ENCODE peak calls at places on chromosome 1, in nine cellular contexts. A, H, N, O, X, L, Y, U and Z are unnamed samples.

GRCh38 chr1:47876587-47876963 is 120.6 kb downstream of the TRABD2B start:
- DNase-seq in A (no peak), H (no peak), N (peak; percentile 51), O (no peak), X (no peak), L (no peak), Y (no peak), U (no peak), Z (no peak)

GRCh38 chr1:69947837-69948236 is 257.5 kb downstream of the LRRC40 start:
- DNase-seq in A (no peak), H (no peak), N (no peak), O (peak; percentile 8), X (no peak), L (no peak), Y (no peak), U (no peak), Z (no peak)

GRCh38 chr1:24021403-24022266 is 41.5 kb upstream of the SRSF10 start:
- DNase-seq in A (no peak), H (no peak), N (no peak), O (no peak), X (peak; percentile 12), L (peak; percentile 32), Y (no peak), U (no peak), Z (no peak)

GRCh38 chr1:174659823-174660222 is 212.1 kb downstream of the GPR52 start:
- DNase-seq in A (no peak), H (no peak), N (no peak), O (peak; percentile 75), X (peak; percentile 33), L (peak; percentile 6), Y (peak; percentile 3), U (no peak), Z (no peak)

GRCh38 chr1:180527270-180527669 is 24.9 kb upstream of the ACBD6 start:
- DNase-seq in A (no peak), H (no peak), N (no peak), O (peak; percentile 20), X (peak; percentile 63), L (no peak), Y (no peak), U (no peak), Z (no peak)

GRCh38 chr1:205321109-205321958 is at the start of gene NUAK2:
- DNase-seq in A (peak; percentile 78), H (peak; percentile 93), N (peak; percentile 86), O (peak; percentile 92), X (peak; percentile 91), L (peak; percentile 86), Y (peak; percentile 71), U (peak; percentile 98), Z (peak; percentile 82)

GRCh38 chr1:111030590-111030989 is 66.9 kb upstream of the LRIF1 start:
- DNase-seq in A (peak; percentile 33), H (no peak), N (peak; percentile 66), O (peak; percentile 51), X (peak; percentile 65), L (peak; percentile 57), Y (peak; percentile 10), U (no peak), Z (peak; percentile 41)

GRCh38 chr1:20440785-20441200 is 45.2 kb downstream of the CAMK2N1 start:
- DNase-seq in A (peak; percentile 10), H (no peak), N (no peak), O (peak; percentile 14), X (peak; percentile 49), L (peak; percentile 39), Y (no peak), U (peak; percentile 63), Z (no peak)

GRCh38 chr1:228141871-228142615 is 2.0 kb downstream of the GUK1 start:
- DNase-seq in A (no peak), H (peak; percentile 53), N (peak; percentile 3), O (peak; percentile 24), X (no peak), L (no peak), Y (no peak), U (no peak), Z (no peak)

GRCh38 chr1:2206813-2207488 is 12.4 kb upstream of the FAAP20 start:
- DNase-seq in A (no peak), H (peak; percentile 53), N (no peak), O (no peak), X (no peak), L (peak; percentile 22), Y (no peak), U (no peak), Z (no peak)

GRCh38 chr1:160806109-160806665 is 10.2 kb downstream of the LY9 start:
- DNase-seq in A (no peak), H (no peak), N (no peak), O (no peak), X (no peak), L (no peak), Y (no peak), U (no peak), Z (no peak)

GRCh38 chr1:34784751-34785221 is 3.8 kb downstream of the GJB3 start:
- DNase-seq in A (no peak), H (no peak), N (no peak), O (no peak), X (no peak), L (no peak), Y (no peak), U (no peak), Z (no peak)

GRCh38 chr1:152141971-152142584 is 16.9 kb downstream of the RPTN start:
- DNase-seq in A (no peak), H (no peak), N (no peak), O (peak; percentile 69), X (peak; percentile 79), L (peak; percentile 63), Y (peak; percentile 63), U (peak; percentile 49), Z (no peak)